ENCODE peak calls at places on chromosomes 13 and 19, in five cellular contexts. One of them, this sample, is unnamed. For H3K27me3 and H3K4me1, the result is how much of the 10 kb centered on the place peaks cover.

GRCh38 chr13:93767231-93767916 is 540.8 kb downstream of the GPC6 start:
- DNase-seq in H9: no peak
- DNase-seq in heart right ventricle: no peak
- DNase-seq in CD8-positive, alpha-beta T cell: no peak
- DNase-seq in endothelial cell of umbilical vein: no peak
- DNase-seq in this sample: no peak

GRCh38 chr13:41495044-41495443 is 37.7 kb downstream of the RGCC start:
- DNase-seq in H9: no peak
- DNase-seq in endothelial cell of umbilical vein: no peak
- DNase-seq in CD8-positive, alpha-beta T cell: no peak
- DNase-seq in heart right ventricle: peak
- DNase-seq in this sample: no peak

GRCh38 chr19:46529622-46530451 is 34.2 kb upstream of the PNMA8B start:
- DNase-seq in endothelial cell of umbilical vein: peak
- DNase-seq in CD8-positive, alpha-beta T cell: peak
- DNase-seq in H9: peak
- DNase-seq in heart right ventricle: peak
- DNase-seq in this sample: peak

GRCh38 chr19:17205237-17206140 is 9.7 kb upstream of the USE1 start:
- DNase-seq in endothelial cell of umbilical vein: peak
- DNase-seq in H9: peak
- DNase-seq in CD8-positive, alpha-beta T cell: peak
- DNase-seq in heart right ventricle: peak
- DNase-seq in this sample: peak

GRCh38 chr13:98565726-98566577 is 11.0 kb downstream of the STK24 start:
- DNase-seq in endothelial cell of umbilical vein: peak
- DNase-seq in H9: no peak
- DNase-seq in heart right ventricle: peak
- DNase-seq in CD8-positive, alpha-beta T cell: no peak
- DNase-seq in this sample: peak

GRCh38 chr19:16247353-16248182 is 49.9 kb downstream of the AP1M1 start:
- DNase-seq in endothelial cell of umbilical vein: peak
- DNase-seq in heart right ventricle: peak
- DNase-seq in H9: peak
- DNase-seq in CD8-positive, alpha-beta T cell: peak
- DNase-seq in this sample: peak

GRCh38 chr19:5308471-5309437 is 31.9 kb downstream of the PTPRS start:
- DNase-seq in CD8-positive, alpha-beta T cell: no peak
- DNase-seq in endothelial cell of umbilical vein: peak
- DNase-seq in H9: no peak
- DNase-seq in heart right ventricle: peak
- DNase-seq in this sample: peak

GRCh38 chr13:113816925-113817859 is 46.7 kb downstream of the GAS6 start:
- DNase-seq in heart right ventricle: peak
- DNase-seq in CD8-positive, alpha-beta T cell: peak
- DNase-seq in H9: peak
- DNase-seq in endothelial cell of umbilical vein: peak
- DNase-seq in this sample: peak

GRCh38 chr13:80508031-80508430 is 167.1 kb upstream of the SPRY2 start:
- DNase-seq in CD8-positive, alpha-beta T cell: no peak
- DNase-seq in endothelial cell of umbilical vein: no peak
- DNase-seq in heart right ventricle: no peak
- DNase-seq in H9: no peak
- DNase-seq in this sample: no peak

GRCh38 chr13:110816500-110816899 is 98.4 kb downstream of the ANKRD10 start:
- DNase-seq in heart right ventricle: no peak
- DNase-seq in CD8-positive, alpha-beta T cell: no peak
- DNase-seq in endothelial cell of umbilical vein: no peak
- DNase-seq in H9: no peak
- DNase-seq in this sample: no peak

GRCh38 chr13:60696602-60697001 is 299.6 kb downstream of the TDRD3 start:
- DNase-seq in H9: no peak
- DNase-seq in heart right ventricle: no peak
- DNase-seq in CD8-positive, alpha-beta T cell: no peak
- DNase-seq in endothelial cell of umbilical vein: no peak
- DNase-seq in this sample: no peak

DNA sequence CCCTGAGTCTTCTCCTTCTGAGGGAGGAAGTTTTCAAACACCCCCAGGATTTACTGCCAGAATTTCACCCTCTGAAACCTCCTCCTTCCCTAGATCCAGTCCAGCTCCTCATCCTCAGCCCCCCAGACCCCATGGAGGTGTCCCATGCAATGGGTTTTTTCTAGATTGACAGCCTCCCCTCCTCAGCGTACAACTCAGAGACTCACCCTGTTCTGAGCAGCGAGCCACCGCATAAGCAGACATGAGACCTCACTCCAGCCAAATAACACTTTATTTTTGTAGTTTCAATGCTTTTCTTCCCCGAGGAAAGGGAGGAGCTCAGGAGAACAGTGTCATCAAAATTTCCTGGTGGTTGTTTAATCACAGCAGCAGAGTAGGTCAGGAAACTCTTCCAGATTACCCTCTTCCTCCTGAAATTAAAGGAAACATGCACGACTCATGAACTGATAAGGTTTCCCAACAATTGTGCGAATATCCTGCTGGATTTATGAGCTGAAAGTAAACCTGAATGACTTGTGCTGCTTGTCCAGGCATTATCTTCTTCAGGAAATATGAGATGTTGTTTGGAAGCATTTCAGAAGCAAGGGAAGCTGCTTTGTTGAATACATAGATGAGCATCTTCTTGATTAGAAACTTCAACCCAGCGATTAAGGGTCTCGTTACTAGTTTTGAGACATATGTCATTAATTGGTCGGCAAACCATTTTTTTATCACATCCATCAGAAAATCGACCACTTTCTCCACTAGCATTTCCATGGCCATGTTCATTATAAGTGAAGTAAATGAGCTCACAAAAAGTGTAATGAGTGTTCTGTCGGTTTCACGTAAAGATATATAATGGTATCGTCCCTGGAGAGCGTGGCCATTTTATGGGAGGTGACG is 36.2 kb downstream of the ERICH4 start:
- DNase-seq in CD8-positive, alpha-beta T cell: no peak
- DNase-seq in H9: no peak
- DNase-seq in heart right ventricle: no peak
- DNase-seq in endothelial cell of umbilical vein: peak
- DNase-seq in this sample: no peak
- H3K27me3 ChIP-seq in CD8-positive, alpha-beta T cell: under half
- H3K27me3 ChIP-seq in H9: under half
- H3K27me3 ChIP-seq in heart right ventricle: under half
- H3K27me3 ChIP-seq in endothelial cell of umbilical vein: under half
- H3K27me3 ChIP-seq in this sample: under half

GRCh38 chr19:42279148-42279901 is 10.3 kb downstream of the CIC start:
- DNase-seq in H9: peak
- DNase-seq in heart right ventricle: peak
- DNase-seq in endothelial cell of umbilical vein: no peak
- DNase-seq in CD8-positive, alpha-beta T cell: no peak
- DNase-seq in this sample: no peak
- H3K4me1 ChIP-seq in H9: under half
- H3K4me1 ChIP-seq in heart right ventricle: half or more
- H3K4me1 ChIP-seq in endothelial cell of umbilical vein: half or more
- H3K4me1 ChIP-seq in CD8-positive, alpha-beta T cell: half or more
- H3K4me1 ChIP-seq in this sample: half or more

GRCh38 chr13:36133950-36134349 is 2.8 kb upstream of the DCLK1 start:
- DNase-seq in H9: no peak
- DNase-seq in endothelial cell of umbilical vein: peak
- DNase-seq in CD8-positive, alpha-beta T cell: no peak
- DNase-seq in heart right ventricle: no peak
- DNase-seq in this sample: no peak

GRCh38 chr13:36131215-36131930 is at the start of gene DCLK1:
- DNase-seq in H9: peak
- DNase-seq in CD8-positive, alpha-beta T cell: no peak
- DNase-seq in heart right ventricle: peak
- DNase-seq in endothelial cell of umbilical vein: no peak
- DNase-seq in this sample: peak

GRCh38 chr13:36130168-36130541 is 1.0 kb downstream of the DCLK1 start:
- DNase-seq in heart right ventricle: no peak
- DNase-seq in CD8-positive, alpha-beta T cell: no peak
- DNase-seq in endothelial cell of umbilical vein: no peak
- DNase-seq in H9: no peak
- DNase-seq in this sample: no peak

GRCh38 chr13:36130542-36131214 is 504 bp downstream of the DCLK1 start:
- DNase-seq in endothelial cell of umbilical vein: no peak
- DNase-seq in CD8-positive, alpha-beta T cell: no peak
- DNase-seq in heart right ventricle: peak
- DNase-seq in H9: peak
- DNase-seq in this sample: no peak

GRCh38 chr13:36131931-36132297 is 732 bp upstream of the DCLK1 start:
- DNase-seq in endothelial cell of umbilical vein: no peak
- DNase-seq in heart right ventricle: peak
- DNase-seq in H9: no peak
- DNase-seq in CD8-positive, alpha-beta T cell: no peak
- DNase-seq in this sample: no peak
- H3K27me3 ChIP-seq in endothelial cell of umbilical vein: under half
- H3K27me3 ChIP-seq in heart right ventricle: under half
- H3K27me3 ChIP-seq in H9: under half
- H3K27me3 ChIP-seq in CD8-positive, alpha-beta T cell: under half
- H3K27me3 ChIP-seq in this sample: under half

DNA sequence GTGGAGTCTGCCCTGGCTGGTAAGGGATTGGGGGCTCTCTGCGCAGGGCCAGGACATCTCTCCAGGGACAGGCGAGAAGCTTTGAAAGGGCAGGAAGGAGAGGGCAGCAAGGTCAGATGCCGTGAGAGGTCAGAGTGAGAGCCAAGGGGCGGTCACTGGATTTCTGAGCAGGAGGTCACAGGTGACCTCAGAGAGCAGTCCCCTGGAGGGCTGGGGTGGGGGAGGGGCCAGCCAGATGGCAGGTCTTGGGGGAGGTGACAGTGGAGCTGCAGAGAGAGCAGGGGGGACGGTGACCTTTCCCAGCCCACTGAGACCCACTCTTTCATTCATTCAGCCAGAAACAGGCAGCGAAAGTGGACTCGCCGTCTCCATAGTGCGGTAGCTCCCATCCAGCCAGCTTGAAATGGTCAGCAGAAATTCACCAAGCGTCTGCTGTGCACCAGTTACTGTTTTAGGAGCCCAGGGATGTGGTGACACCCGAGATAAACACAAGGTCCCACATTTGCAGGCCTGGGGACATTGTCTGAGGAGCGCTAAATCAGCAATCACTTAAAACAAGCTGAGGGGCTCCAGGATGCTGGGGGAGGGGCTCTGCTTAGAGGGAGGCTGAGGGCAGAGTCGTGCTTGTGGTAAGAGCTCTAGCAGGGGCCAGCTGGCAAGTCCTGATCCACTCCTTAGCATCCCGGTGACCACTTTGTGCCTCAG is 10.2 kb downstream of the CARM1 start:
- DNase-seq in H9: peak
- DNase-seq in CD8-positive, alpha-beta T cell: no peak
- DNase-seq in endothelial cell of umbilical vein: no peak
- DNase-seq in heart right ventricle: no peak
- DNase-seq in this sample: no peak
- H3K4me1 ChIP-seq in H9: under half
- H3K4me1 ChIP-seq in CD8-positive, alpha-beta T cell: under half
- H3K4me1 ChIP-seq in endothelial cell of umbilical vein: under half
- H3K4me1 ChIP-seq in heart right ventricle: half or more
- H3K4me1 ChIP-seq in this sample: under half